ENCODE peak calls at places on chromosomes 16 and 17, in four cellular contexts. O is fibroblast of pulmonary artery, L is glutamatergic neuron, A is heart left ventricle. X is an unnamed sample.

GRCh38 chr16:30805056-30805369 is 18.0 kb upstream of the ZNF629 start:
- DNase-seq in L (peak), A (no peak), O (peak), X (no peak)

GRCh38 chr17:39818282-39819000 is 45.7 kb downstream of the IKZF3 start:
- DNase-seq in L (no peak), A (no peak), O (no peak), X (no peak)

GRCh38 chr16:12502671-12503070 is 301.0 kb downstream of the CPPED1 start:
- DNase-seq in A (no peak), O (no peak), L (no peak), X (no peak)

GRCh38 chr16:3311496-3311895 is 6.2 kb downstream of the ZNF75A start:
- DNase-seq in A (no peak), L (no peak), O (no peak), X (no peak)

GRCh38 chr17:42817866-42818265 is 6.2 kb downstream of the BECN1 start:
- DNase-seq in A (no peak), O (peak), L (no peak), X (no peak)

GRCh38 chr16:11201498-11202259 is 54.3 kb downstream of the SOCS1 start:
- DNase-seq in O (peak), L (no peak), A (no peak), X (no peak)

GRCh38 chr17:82051776-82052637 is at the start of the genes GPS1 and RFNG:
- DNase-seq in O (peak), L (peak), A (peak), X (no peak)

GRCh38 chr16:4263504-4264436 is 9.1 kb downstream of the TFAP4 start:
- DNase-seq in A (peak), L (peak), O (peak), X (peak)

X was measured in osteocyte.